ENCODE peak calls at places on chromosomes 1 and 21, in six cellular contexts. Z is ascending aorta, O is right lobe of liver, K is H9, W is fibroblast of lung, A is left ventricle myocardium inferior. I is an unnamed sample. For H3K27me3, the result is how much of the 10 kb centered on the place peaks cover.

GRCh38 chr1:28045777-28046176 is 42.6 kb downstream of the EYA3 start:
- DNase-seq in K (no peak), W (no peak), Z (no peak), A (no peak), O (no peak), I (no peak)

GRCh38 chr1:75438355-75438754 is 172.6 kb downstream of the SLC44A5 start:
- DNase-seq in A (no peak), W (no peak), O (no peak), Z (no peak), K (no peak), I (no peak)

GRCh38 chr1:167438171-167439138 is 79.9 kb downstream of the CD247 start:
- DNase-seq in W (no peak), O (no peak), K (no peak), Z (no peak), A (no peak), I (no peak)

GRCh38 chr21:37370152-37371040 is 3.8 kb downstream of the DYRK1A start:
- DNase-seq in A (no peak), W (peak), Z (no peak), K (no peak), O (no peak), I (no peak)

GRCh38 chr1:111516008-111516535 is 12.6 kb upstream of the ADORA3 start:
- DNase-seq in O (peak), A (peak), K (peak), W (peak), Z (no peak), I (peak)

GRCh38 chr1:9410737-9411297 is 118.1 kb downstream of the SPSB1 start:
- DNase-seq in W (peak), K (no peak), Z (no peak), A (no peak), O (no peak), I (peak)

GRCh38 chr1:235938714-235939487 is 72.2 kb upstream of the LYST start:
- DNase-seq in Z (no peak), O (no peak), K (no peak), W (no peak), A (no peak), I (no peak)

GRCh38 chr1:153921803-153922075 is 1.0 kb downstream of the GATAD2B start:
- DNase-seq in A (no peak), W (no peak), O (no peak), K (no peak), Z (no peak), I (peak)

GRCh38 chr1:178530037-178530402 is 17.1 kb downstream of the TEX35 start:
- DNase-seq in A (no peak), Z (no peak), O (peak), W (peak), K (no peak), I (no peak)

GRCh38 chr1:103177146-103177850 is 69.0 kb upstream of the COL11A1 start:
- DNase-seq in W (no peak), A (no peak), Z (no peak), O (no peak), K (no peak), I (no peak)

GRCh38 chr21:23607782-23608181 is 1999.5 kb downstream of the MRPL39 start:
- DNase-seq in A (no peak), O (no peak), W (no peak), Z (no peak), K (no peak), I (no peak)

GRCh38 chr1:205276334-205277065 is 45.0 kb downstream of the NUAK2 start:
- DNase-seq in O (no peak), K (no peak), Z (no peak), W (no peak), A (no peak), I (no peak)

GRCh38 chr21:46603228-46603627 is 1.7 kb downstream of the S100B start:
- DNase-seq in W (no peak), A (no peak), Z (no peak), K (peak), O (no peak), I (peak)

GRCh38 chr1:86776108-86776507 is 71.7 kb downstream of the SH3GLB1 start:
- DNase-seq in A (no peak), W (peak), Z (no peak), K (no peak), O (no peak), I (no peak)

GRCh38 chr21:19731251-19731650 is 1267.0 kb upstream of the NCAM2 start:
- DNase-seq in W (no peak), K (no peak), O (no peak), Z (no peak), A (no peak), I (no peak)

GRCh38 chr1:47023268-47024137 is at the start of gene CYP4X1:
- DNase-seq in O (no peak), Z (no peak), W (no peak), K (peak), A (peak), I (peak)

GRCh38 chr21:25895565-25896205 is 160.9 kb downstream of the GABPA start:
- DNase-seq in Z (no peak), A (no peak), W (peak), K (no peak), O (no peak), I (peak)

GRCh38 chr1:198024782-198025181 is 107.6 kb downstream of the LHX9 start:
- DNase-seq in Z (no peak), A (no peak), W (no peak), K (no peak), O (no peak), I (no peak)

GRCh38 chr1:91924146-91924545 is 25.1 kb upstream of the BRDT start:
- DNase-seq in W (peak), Z (no peak), O (no peak), A (no peak), K (no peak), I (peak)

GRCh38 chr1:172653015-172653709 is 5.7 kb upstream of the FASLG start:
- DNase-seq in A (no peak), K (no peak), Z (no peak), W (peak), O (no peak), I (peak)

GRCh38 chr1:113394863-113395259 is 4.5 kb downstream of the MAGI3 start:
- DNase-seq in O (no peak), K (no peak), W (no peak), A (no peak), Z (no peak), I (no peak)

GRCh38 chr1:113394043-113394862 is 3.9 kb downstream of the MAGI3 start:
- DNase-seq in A (no peak), O (no peak), Z (no peak), K (no peak), W (no peak), I (no peak)

GRCh38 chr1:113399063-113399583 is 8.8 kb downstream of the MAGI3 start:
- DNase-seq in W (no peak), K (no peak), Z (no peak), O (no peak), A (no peak), I (no peak)

GRCh38 chr1:113396102-113396501 is 5.8 kb downstream of the MAGI3 start:
- DNase-seq in Z (no peak), W (no peak), K (no peak), O (no peak), A (no peak), I (no peak)

GRCh38 chr1:113396585-113396984 is 6.3 kb downstream of the MAGI3 start:
- DNase-seq in W (peak), A (no peak), K (no peak), Z (no peak), O (no peak), I (no peak)
- TF ChIP-seq CTCF in W (no peak), A (no peak), K (no peak), Z (no peak), O (no peak), I (no peak)

DNA sequence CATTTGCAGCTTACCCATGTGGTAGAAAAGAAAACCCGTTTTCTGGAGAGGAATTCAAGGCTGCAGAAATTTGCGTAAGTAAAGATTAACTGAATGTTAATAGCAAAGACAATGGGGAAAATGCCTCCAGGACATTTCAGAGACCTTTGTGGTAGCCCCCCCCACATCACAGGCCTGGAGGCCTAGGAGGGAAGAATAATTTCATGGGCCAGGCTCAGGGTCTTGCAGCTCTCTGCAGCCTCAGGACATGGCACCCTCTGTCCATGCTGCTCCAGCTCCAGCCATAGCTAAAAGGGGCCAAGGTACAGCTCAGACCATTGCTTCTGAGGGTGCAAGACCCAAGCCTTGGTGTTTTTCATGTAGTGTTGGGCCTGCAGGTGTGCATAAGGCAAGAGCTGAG is 92.7 kb upstream of the ZNF678 start:
- DNase-seq in A (no peak), W (no peak), Z (no peak), K (no peak), O (no peak), I (no peak)
- H3K27me3 ChIP-seq in A (under half), W (under half), Z (under half), K (under half), O (under half), I (under half)

DNA sequence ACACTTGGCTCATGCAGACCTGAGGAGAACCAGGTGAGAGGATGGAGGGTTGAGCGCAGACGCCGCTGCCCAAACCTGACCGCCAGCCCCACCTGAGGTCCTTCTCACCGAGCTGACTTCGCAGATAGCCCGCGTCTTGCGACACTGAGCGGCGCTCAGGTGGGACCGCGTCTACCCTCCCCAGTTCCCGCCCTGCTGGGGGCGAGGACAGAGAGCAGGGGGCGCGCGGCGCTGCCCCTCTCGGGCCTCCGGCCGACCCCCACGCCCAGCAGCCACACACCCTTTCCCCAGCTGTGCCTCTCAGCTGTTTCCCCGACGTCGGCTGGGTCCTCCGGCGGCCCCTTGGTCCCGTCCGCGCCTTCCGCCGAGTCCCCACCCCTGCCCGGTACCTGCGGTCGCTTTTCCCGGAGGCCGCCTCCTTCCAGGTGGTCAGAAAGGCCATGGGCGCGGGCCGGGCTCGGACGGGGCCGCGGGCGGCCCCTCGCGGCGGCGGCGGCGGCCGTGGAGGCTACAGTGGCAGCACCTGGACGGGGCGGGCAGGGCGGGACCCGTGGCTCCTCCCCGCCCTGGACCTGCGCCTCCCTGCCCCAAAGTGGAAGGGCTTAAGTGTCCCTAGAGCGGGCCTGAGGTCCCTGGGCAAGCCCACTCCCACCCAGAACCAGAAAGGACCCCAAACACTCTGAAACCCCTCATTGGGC is 14.4 kb upstream of the TTC39A start:
- DNase-seq in W (no peak), A (no peak), K (peak), O (peak), Z (no peak), I (no peak)
- TF ChIP-seq CTCF in W (no peak), A (peak), K (peak), O (peak), Z (no peak), I (no peak)

GRCh38 chr1:3049164-3049563 is 19.8 kb upstream of the PRDM16 start:
- DNase-seq in O (no peak), W (no peak), K (peak), Z (no peak), A (no peak), I (no peak)

GRCh38 chr1:3050603-3051002 is 18.4 kb upstream of the PRDM16 start:
- DNase-seq in W (no peak), Z (no peak), A (no peak), O (no peak), K (no peak), I (no peak)

GRCh38 chr1:3051270-3052268 is 17.4 kb upstream of the PRDM16 start:
- DNase-seq in O (no peak), A (no peak), Z (no peak), W (no peak), K (peak), I (no peak)

GRCh38 chr1:3052501-3052900 is 16.5 kb upstream of the PRDM16 start:
- DNase-seq in W (no peak), K (peak), O (no peak), A (no peak), Z (no peak), I (no peak)

DNA sequence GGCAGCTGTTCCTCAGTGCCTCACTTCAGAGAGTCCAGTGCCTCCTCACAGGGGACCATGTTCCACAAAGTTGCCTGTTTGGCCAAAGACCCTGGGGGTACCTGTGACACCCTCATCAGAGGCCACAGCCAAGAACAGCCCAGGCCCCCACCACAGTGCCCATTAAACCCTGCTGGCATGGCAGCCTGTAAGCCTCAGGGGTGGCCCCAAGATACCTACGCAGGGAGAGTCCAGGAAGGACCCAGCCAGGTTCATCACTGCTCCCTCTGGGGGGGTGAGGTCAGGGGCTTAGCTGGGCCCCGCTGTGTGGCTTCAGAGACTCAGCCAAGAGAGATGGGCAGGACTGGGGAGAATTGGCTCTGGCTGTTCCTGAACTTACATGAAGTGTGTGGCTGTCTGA is 19.1 kb upstream of the PRDM16 start:
- DNase-seq in O (no peak), Z (no peak), W (no peak), A (no peak), K (peak), I (no peak)
- H3K27me3 ChIP-seq in O (under half), Z (under half), W (under half), A (under half), K (under half), I (under half)

GRCh38 chr1:234606731-234607090 is 3.3 kb downstream of the IRF2BP2 start:
- DNase-seq in Z (no peak), O (no peak), K (no peak), W (no peak), A (no peak), I (no peak)

GRCh38 chr1:234605493-234605982 is 4.4 kb downstream of the IRF2BP2 start:
- DNase-seq in A (no peak), K (no peak), W (no peak), Z (no peak), O (no peak), I (peak)

GRCh38 chr1:234607091-234608025 is 2.6 kb downstream of the IRF2BP2 start:
- DNase-seq in A (peak), W (no peak), K (no peak), O (peak), Z (no peak), I (peak)

GRCh38 chr1:234604726-234605492 is 5.1 kb downstream of the IRF2BP2 start:
- DNase-seq in A (no peak), W (peak), K (no peak), O (no peak), Z (no peak), I (peak)

GRCh38 chr1:234605983-234606730 is 3.8 kb downstream of the IRF2BP2 start:
- DNase-seq in W (peak), Z (no peak), O (peak), K (no peak), A (peak), I (peak)
- TF ChIP-seq CTCF in W (no peak), Z (no peak), O (no peak), K (no peak), A (no peak), I (no peak)

GRCh38 chr1:21550866-21551475 is 41.7 kb downstream of the ALPL start:
- DNase-seq in W (no peak), K (peak), Z (no peak), O (no peak), A (no peak), I (no peak)
- H3K27me3 ChIP-seq in W (under half), K (under half), Z (under half), O (under half), A (under half), I (under half)

GRCh38 chr1:229452956-229453801 is 19.3 kb upstream of the ACTA1 start:
- DNase-seq in O (no peak), Z (no peak), W (peak), K (no peak), A (no peak), I (peak)
- TF ChIP-seq CTCF in O (peak), Z (peak), W (peak), K (peak), A (peak), I (peak)

DNA sequence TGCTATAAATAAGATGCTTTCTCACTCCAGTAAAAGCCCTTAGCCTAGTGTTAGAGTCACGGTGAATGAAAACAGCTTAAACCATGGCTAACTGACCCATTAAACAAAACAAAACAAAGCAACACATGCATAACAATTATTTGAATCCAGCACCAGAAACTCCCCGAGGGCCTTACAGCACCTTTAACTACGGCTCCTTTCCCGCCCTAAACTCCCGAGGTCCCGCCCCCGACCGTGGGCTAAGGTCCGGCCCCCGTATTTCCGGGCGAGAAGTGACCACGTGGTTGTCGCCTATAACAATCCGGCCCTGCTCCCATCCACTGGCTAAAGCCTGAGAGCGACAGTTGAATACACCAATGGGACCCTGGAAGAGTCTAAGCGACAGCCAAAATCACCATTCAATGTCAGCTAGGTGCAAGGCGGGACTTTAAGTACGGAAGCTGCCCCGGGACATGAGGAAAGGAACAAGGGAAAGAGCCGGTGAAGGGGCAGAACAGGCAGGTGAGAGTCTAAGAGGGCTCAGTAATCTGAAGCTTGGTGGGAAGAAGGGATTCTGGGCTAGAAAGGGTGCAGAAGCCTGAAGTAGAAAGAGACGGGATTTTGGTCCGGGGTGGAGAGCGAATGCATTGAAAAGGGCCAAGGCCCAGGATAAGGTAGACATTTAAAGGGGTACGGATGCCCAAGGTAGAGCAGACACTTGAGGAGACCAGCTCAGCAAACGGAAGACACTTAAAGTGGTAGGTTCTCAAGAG is at the start of gene FLAD1:
- DNase-seq in W (peak), Z (peak), A (peak), O (peak), K (peak), I (peak)
- H3K27me3 ChIP-seq in W (under half), Z (under half), A (under half), O (under half), K (under half), I (under half)

GRCh38 chr1:199044191-199044590 is 405.4 kb downstream of the PTPRC start:
- DNase-seq in W (no peak), O (no peak), K (no peak), A (no peak), Z (no peak), I (no peak)

GRCh38 chr1:199041173-199041914 is 402.5 kb downstream of the PTPRC start:
- DNase-seq in Z (no peak), W (no peak), O (no peak), K (no peak), A (no peak), I (peak)

GRCh38 chr1:199042193-199042592 is 403.4 kb downstream of the PTPRC start:
- DNase-seq in K (no peak), A (no peak), O (no peak), W (no peak), Z (no peak), I (no peak)

DNA sequence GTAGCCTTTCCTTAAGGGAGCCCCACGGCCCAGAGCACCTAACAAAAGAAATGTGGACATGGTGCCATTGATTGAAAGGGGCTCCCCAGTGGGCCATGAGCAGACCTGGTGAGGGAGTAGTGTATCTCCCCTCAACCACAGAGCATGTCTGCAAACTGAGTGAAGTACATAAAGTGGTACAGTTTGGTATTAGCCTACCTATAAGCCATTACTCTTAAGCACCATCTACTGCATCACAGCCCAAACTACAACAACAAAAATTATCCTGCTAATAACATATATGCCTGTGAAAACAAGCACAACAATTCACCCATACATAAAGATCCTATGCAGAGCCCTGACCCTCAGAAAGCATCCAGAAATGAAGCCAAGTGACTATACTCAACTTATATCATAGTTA is 407.8 kb downstream of the PTPRC start:
- DNase-seq in Z (no peak), K (no peak), W (peak), O (no peak), A (no peak), I (no peak)
- TF ChIP-seq CTCF in Z (no peak), K (no peak), W (peak), O (no peak), A (no peak), I (peak)

GRCh38 chr1:211620097-211620496 is 41.1 kb upstream of the SLC30A1 start:
- DNase-seq in Z (no peak), A (no peak), K (no peak), O (no peak), W (no peak), I (no peak)

GRCh38 chr1:211621471-211622198 is 42.7 kb upstream of the SLC30A1 start:
- DNase-seq in A (peak), W (no peak), K (no peak), Z (no peak), O (peak), I (no peak)

GRCh38 chr1:211625040-211625439 is 46.1 kb upstream of the SLC30A1 start:
- DNase-seq in O (peak), K (no peak), W (peak), Z (no peak), A (no peak), I (no peak)

GRCh38 chr1:211627259-211627658 is 48.2 kb downstream of the NEK2 start:
- DNase-seq in W (no peak), K (no peak), Z (no peak), A (no peak), O (no peak), I (peak)

DNA sequence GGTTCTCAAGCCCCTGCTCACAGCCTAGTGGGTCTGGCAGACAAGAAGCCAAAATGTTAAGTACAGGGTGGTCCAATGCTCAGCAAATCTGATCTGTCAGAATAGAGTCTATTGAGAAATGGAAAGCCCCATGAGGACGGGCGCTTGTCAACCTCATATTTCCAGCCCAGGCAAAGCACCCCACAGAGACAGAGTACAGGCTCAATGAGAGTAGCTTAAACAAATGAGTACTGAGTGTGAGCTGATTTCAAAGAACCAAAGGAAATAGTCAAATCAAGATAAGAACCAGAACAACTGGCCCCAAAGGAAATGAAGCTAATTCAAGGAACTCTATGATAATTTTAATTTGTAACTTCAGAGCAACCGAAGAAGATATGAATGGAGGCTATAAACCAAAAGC is 44.5 kb upstream of the SLC30A1 start:
- DNase-seq in A (no peak), K (no peak), W (no peak), O (no peak), Z (no peak), I (no peak)
- H3K27me3 ChIP-seq in A (under half), K (under half), W (under half), O (under half), Z (under half), I (under half)